ENCODE peak calls at places on chromosome 7, in four cellular contexts. N, O, R and B are unnamed samples.

GRCh38 chr7:128837521-128837921 is 7.3 kb downstream of the FLNC start:
- DNase-seq in N (no peak), R (no peak), O (no peak), B (no peak)

GRCh38 chr7:1974714-1975113 is 258.0 kb downstream of the MAD1L1 start:
- DNase-seq in R (no peak), N (no peak), O (no peak), B (no peak)

GRCh38 chr7:128131115-128131514 is 99.9 kb upstream of the LRRC4 start:
- DNase-seq in N (no peak), R (no peak), O (no peak), B (no peak)

GRCh38 chr7:1498370-1499305 is 5.6 kb downstream of the INTS1 start:
- DNase-seq in O (no peak), N (no peak), R (no peak), B (no peak)

GRCh38 chr7:135834262-135834661 is 85.6 kb upstream of the FAM180A start:
- DNase-seq in O (no peak), R (no peak), N (no peak), B (no peak)

GRCh38 chr7:151400626-151401315 is 9.1 kb downstream of the WDR86 start:
- DNase-seq in R (no peak), N (no peak), O (peak), B (peak)

GRCh38 chr7:12137283-12137682 is 73.8 kb upstream of the TMEM106B start:
- DNase-seq in N (peak), R (peak), O (no peak), B (no peak)

GRCh38 chr7:77328669-77329068 is 87.5 kb downstream of the GSAP start:
- DNase-seq in R (no peak), O (no peak), N (peak), B (no peak)

GRCh38 chr7:101829374-101829773 is 11.9 kb downstream of the CUX1 start:
- DNase-seq in R (no peak), N (no peak), O (no peak), B (no peak)

GRCh38 chr7:19919156-19920085 is 146.0 kb upstream of the TMEM196 start:
- DNase-seq in O (no peak), R (no peak), N (peak), B (no peak)

GRCh38 chr7:27237735-27238334 is 4.8 kb upstream of the EVX1 start:
- DNase-seq in N (peak), R (no peak), O (no peak), B (no peak)

GRCh38 chr7:16695621-16696237 is 49.7 kb downstream of the BZW2 start:
- DNase-seq in O (peak), R (peak), N (peak), B (no peak)

GRCh38 chr7:81031243-81031642 is 112.4 kb upstream of the SEMA3C start:
- DNase-seq in N (no peak), O (no peak), R (no peak), B (no peak)

GRCh38 chr7:105309235-105310156 is 79.2 kb downstream of the SRPK2 start:
- DNase-seq in R (no peak), O (no peak), N (no peak), B (no peak)

GRCh38 chr7:133582766-133583523 is 330.1 kb downstream of the EXOC4 start:
- DNase-seq in O (no peak), R (no peak), N (peak), B (no peak)

GRCh38 chr7:154911862-154912261 is 91.1 kb downstream of the PAXIP1 start:
- DNase-seq in R (no peak), N (no peak), O (no peak), B (no peak)

GRCh38 chr7:25804154-25804553 is 347.8 kb upstream of the NFE2L3 start:
- DNase-seq in N (no peak), R (no peak), O (no peak), B (no peak)

GRCh38 chr7:41629711-41630111 is 73.2 kb downstream of the INHBA start:
- DNase-seq in O (no peak), R (no peak), N (peak), B (no peak)

GRCh38 chr7:122767339-122767738 is 64.6 kb upstream of the RNF148 start:
- DNase-seq in O (no peak), R (no peak), N (no peak), B (no peak)

GRCh38 chr7:104341545-104341944 is 13.1 kb downstream of the LHFPL3 start:
- DNase-seq in N (no peak), O (no peak), R (peak), B (peak)

GRCh38 chr7:128815289-128815938 is 14.8 kb upstream of the FLNC start:
- DNase-seq in R (no peak), O (no peak), N (no peak), B (no peak)

GRCh38 chr7:106462365-106462859 is 177.6 kb upstream of the NAMPT start:
- DNase-seq in O (peak), N (no peak), R (peak), B (peak)

GRCh38 chr7:2959828-2960599 is 83.7 kb downstream of the CARD11 start:
- DNase-seq in R (no peak), O (no peak), N (no peak), B (no peak)

GRCh38 chr7:102991540-102992214 is 78.9 kb downstream of the LRRC17 start:
- DNase-seq in R (peak), O (no peak), N (peak), B (no peak)

GRCh38 chr7:26052721-26053120 is 99.3 kb upstream of the NFE2L3 start:
- DNase-seq in O (no peak), N (no peak), R (peak), B (no peak)

GRCh38 chr7:65798111-65799075 is 74.5 kb upstream of the VKORC1L1 start:
- DNase-seq in N (peak), R (no peak), O (peak), B (peak)

GRCh38 chr7:128030999-128031681 is at the start of gene LRRC4:
- DNase-seq in N (peak), R (no peak), O (peak), B (peak)

GRCh38 chr7:45196374-45196773 is 38.8 kb downstream of the RAMP3 start:
- DNase-seq in R (no peak), N (no peak), O (peak), B (peak)

GRCh38 chr7:135260930-135261721 is 27.5 kb downstream of the STRA8 start:
- DNase-seq in R (no peak), N (no peak), O (no peak), B (no peak)

GRCh38 chr7:148296994-148297644 is 293.4 kb upstream of the C7orf33 start:
- DNase-seq in N (no peak), R (peak), O (no peak), B (no peak)
- TF ChIP-seq CTCF in N (no peak), R (no peak), O (no peak), B (peak)

GRCh38 chr7:117993377-117994003 is 120.2 kb upstream of the CTTNBP2 start:
- DNase-seq in R (peak), N (peak), O (peak), B (peak)
- TF ChIP-seq CTCF in R (peak), N (peak), O (peak), B (peak)

GRCh38 chr7:117035463-117035862 is 82.2 kb downstream of the ST7 start:
- DNase-seq in N (no peak), O (no peak), R (no peak), B (no peak)
- TF ChIP-seq CTCF in N (no peak), O (no peak), R (no peak), B (no peak)

DNA sequence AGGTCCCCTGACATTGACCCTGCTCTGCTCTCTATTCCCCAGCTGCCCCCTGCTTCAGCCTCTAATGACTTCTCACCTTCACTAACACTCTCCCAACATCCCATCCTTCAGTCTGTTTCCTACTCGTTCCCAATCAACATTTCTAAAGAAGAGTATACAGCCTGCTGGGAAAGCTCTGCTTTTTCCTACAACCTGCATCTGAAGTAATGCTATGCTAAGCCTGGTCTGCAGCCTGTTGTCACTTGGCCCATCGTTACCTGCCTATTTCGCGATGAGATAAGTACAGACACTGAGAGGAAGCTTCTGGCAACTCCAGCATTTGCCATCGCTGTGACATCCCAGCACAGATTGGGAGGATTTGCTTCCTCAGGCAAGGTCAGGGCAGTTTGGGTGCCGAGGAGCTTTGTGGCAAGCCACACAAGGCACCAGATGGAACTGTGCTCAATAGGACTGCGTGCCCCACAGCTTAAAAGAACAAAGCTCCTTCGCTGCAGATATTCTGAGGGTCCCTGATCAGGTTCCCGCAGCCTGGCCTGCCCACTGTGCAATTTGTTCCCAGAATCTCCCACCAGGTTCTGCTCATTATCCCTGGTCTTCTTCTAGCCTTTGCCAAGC is 51.4 kb downstream of the PKD1L1 start:
- DNase-seq in R (no peak), O (no peak), N (no peak), B (no peak)
- TF ChIP-seq CTCF in R (no peak), O (no peak), N (no peak), B (no peak)

DNA sequence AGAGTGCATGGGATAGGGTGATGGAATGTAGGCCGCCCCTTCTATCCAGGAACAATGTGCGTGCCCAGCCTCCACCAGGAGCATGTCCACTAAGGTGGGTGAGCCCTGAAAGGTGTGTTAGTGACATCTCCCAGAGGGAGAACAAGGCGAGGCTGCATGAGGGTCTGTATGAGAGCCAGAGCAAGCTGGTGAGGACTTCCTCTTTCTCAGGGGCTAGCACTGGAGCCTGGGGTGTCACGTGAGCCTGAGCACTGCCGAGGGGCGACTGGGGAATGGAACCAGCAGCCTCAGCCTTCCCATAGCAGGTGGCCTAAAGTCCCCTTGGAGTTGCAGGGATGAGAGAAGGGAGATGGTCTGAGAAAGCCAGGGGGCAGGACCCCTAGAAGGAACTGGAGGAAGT is 156.3 kb upstream of the COBL start:
- DNase-seq in O (no peak), R (no peak), N (no peak), B (no peak)
- TF ChIP-seq CTCF in O (no peak), R (no peak), N (no peak), B (no peak)

GRCh38 chr7:44082541-44083207 is 344 bp upstream of the POLM start:
- DNase-seq in R (peak), N (peak), O (peak), B (peak)

GRCh38 chr7:44084695-44085094 is 2.4 kb upstream of the POLM start:
- DNase-seq in N (peak), O (no peak), R (no peak), B (no peak)

GRCh38 chr7:44081266-44081748 is 1.0 kb downstream of the POLM start:
- DNase-seq in R (no peak), N (no peak), O (peak), B (peak)

GRCh38 chr7:44085549-44085948 is 3.2 kb upstream of the POLM start:
- DNase-seq in O (no peak), R (no peak), N (no peak), B (no peak)

DNA sequence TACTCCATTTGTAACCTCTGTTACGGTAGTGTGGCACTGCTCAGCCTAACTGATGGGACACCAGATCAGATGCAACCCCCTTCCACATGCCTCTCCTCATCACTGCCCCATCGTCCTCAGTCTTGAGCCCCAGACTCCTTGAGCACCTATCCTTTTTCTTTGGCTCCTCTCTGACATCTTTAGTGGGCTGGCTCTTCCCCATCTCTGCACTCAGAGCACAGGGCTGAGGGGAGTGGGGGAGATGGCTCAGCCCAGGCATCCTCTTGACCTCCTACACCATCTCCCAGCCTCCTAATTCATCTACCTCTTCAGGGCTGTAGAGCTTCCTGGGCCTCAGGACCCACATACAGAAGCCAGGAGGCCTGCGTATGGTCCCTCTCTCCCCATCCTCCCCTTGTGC is 1.5 kb upstream of the POLM start:
- DNase-seq in N (no peak), O (no peak), R (no peak), B (no peak)
- TF ChIP-seq CTCF in N (no peak), O (no peak), R (no peak), B (no peak)

GRCh38 chr7:73900286-73900685 is 39.3 kb downstream of the TMEM270 start:
- DNase-seq in O (no peak), N (no peak), R (no peak), B (no peak)
- TF ChIP-seq CTCF in O (no peak), N (no peak), R (no peak), B (no peak)